ENCODE peak calls at places on chromosomes 7 and 10, in five cellular contexts. A, H, K, L and U are unnamed samples.
A peak's percentile ranks its signal among the peaks of the same experiment; 100 is the strongest.

GRCh38 chr10:90020506-90020905 is 319.1 kb downstream of the KIF20B start:
- DNase-seq in A (no peak), H (no peak), K (no peak), L (no peak), U (no peak)

GRCh38 chr7:45187946-45188411 is 30.4 kb downstream of the RAMP3 start:
- DNase-seq in A (no peak), H (no peak), K (no peak), L (no peak), U (no peak)

GRCh38 chr10:51445587-51445986 is 253.8 kb downstream of the CSTF2T start:
- DNase-seq in A (no peak), H (no peak), K (no peak), L (no peak), U (no peak)

GRCh38 chr10:122674781-122675180 is 24.9 kb downstream of the C10orf120 start:
- DNase-seq in A (no peak), H (no peak), K (no peak), L (no peak), U (no peak)

GRCh38 chr7:81812514-81813472 is 42.9 kb upstream of the HGF start:
- DNase-seq in A (no peak), H (no peak), K (no peak), L (no peak), U (no peak)

GRCh38 chr10:106577266-106577665 is 587.2 kb downstream of the SORCS1 start:
- DNase-seq in A (no peak), H (no peak), K (no peak), L (no peak), U (peak; percentile 17)

GRCh38 chr10:108427081-108427480 is 1262.6 kb upstream of the SORCS1 start:
- DNase-seq in A (no peak), H (no peak), K (no peak), L (no peak), U (no peak)

GRCh38 chr7:2191026-2191425 is 41.7 kb downstream of the MAD1L1 start:
- DNase-seq in A (no peak), H (no peak), K (no peak), L (no peak), U (no peak)

GRCh38 chr10:30645340-30645827 is 15.8 kb upstream of the LYZL2 start:
- DNase-seq in A (no peak), H (no peak), K (peak; percentile 77), L (no peak), U (no peak)

GRCh38 chr10:120460776-120461175 is 3.7 kb downstream of the PLPP4 start:
- DNase-seq in A (no peak), H (no peak), K (peak; percentile 91), L (peak; percentile 9), U (no peak)

GRCh38 chr7:28808786-28809533 is 149.2 kb downstream of the TRIL start:
- DNase-seq in A (no peak), H (no peak), K (no peak), L (peak; percentile 22), U (no peak)

GRCh38 chr7:157479326-157479725 is 142.5 kb downstream of the DNAJB6 start:
- DNase-seq in A (no peak), H (no peak), K (no peak), L (no peak), U (no peak)

GRCh38 chr7:47326808-47327207 is 255.1 kb downstream of the TNS3 start:
- DNase-seq in A (no peak), H (no peak), K (no peak), L (no peak), U (no peak)

GRCh38 chr7:124480074-124480820 is 285.3 kb downstream of the GPR37 start:
- DNase-seq in A (no peak), H (no peak), K (no peak), L (no peak), U (no peak)

GRCh38 chr10:62130948-62131347 is 137.7 kb downstream of the RTKN2 start:
- DNase-seq in A (no peak), H (no peak), K (peak; percentile 99), L (no peak), U (no peak)

DNA sequence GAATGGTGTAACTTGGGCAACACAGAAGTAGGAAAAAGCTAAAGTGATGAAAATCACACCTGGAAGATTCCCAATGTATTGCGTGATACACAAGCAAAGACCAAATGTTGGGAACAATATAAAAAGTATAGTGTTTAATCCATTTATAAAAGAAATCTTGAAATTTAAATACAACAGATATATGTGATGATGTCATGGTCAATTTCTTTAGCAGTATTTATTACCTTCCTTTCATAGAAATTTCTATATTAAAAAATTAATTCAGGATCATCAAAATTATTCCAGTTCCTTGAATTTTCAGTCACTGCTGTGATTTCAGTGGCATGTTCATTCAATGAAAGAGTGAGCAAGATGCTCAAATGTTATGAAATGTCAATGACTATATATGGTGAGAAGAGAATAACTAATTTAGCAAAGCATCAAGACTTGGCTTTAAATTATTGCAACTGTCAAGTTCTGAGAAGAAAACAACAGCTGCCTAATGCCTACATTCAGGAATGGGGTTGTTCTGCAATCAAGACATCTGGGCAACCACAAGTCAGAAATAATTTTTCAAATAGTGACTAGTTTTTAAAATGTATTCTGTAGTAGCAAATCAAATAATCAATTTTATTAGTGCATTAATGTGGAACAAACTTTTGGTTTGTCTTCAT is 308.8 kb downstream of the SEMA3D start:
- DNase-seq in A (no peak), H (no peak), K (no peak), L (no peak), U (no peak)
- H3K4me3 ChIP-seq in A (no peak overlapping the region), H (no peak overlapping the region), K (no peak overlapping the region), L (peak overlapping the region; percentile 77), U (no peak overlapping the region)

GRCh38 chr7:18508441-18509427 is 13.2 kb downstream of the HDAC9 start:
- DNase-seq in A (no peak), H (peak; percentile 23), K (peak; percentile 93), L (no peak), U (peak; percentile 12)
- TF ChIP-seq POLR2A in A (peak; percentile 18), H (no peak), K (no peak), L (no peak), U (no peak)

DNA sequence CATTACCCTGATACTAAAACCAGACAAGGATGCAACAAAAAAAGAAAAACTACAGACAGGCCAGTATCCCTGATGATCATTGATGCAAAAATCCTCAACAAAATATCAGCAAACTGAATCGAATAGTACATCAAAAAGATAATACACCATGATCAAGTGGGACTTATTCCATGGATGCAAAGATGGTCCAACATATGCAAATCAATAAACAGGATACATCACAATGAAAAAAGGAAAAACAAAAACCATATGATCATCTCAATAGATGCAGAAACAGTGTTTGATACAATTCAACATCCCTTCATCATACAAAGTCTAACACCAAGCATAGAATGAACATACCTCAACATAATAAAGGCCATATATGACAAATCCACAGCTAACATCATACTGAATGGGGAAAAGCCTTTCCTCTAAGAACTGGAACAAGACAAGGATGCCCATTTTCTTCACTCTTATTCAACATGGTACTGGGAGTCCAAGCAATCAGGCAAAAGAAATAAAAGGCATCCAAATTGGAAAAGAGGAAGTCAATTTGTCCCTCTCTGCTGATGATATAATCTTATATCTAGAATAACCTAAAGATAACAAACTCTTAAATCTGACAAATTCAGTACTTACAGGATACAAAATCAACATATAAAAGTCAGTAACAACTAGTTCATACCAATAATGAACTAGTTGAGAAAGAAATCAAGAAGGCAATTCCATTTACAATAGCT is 48.8 kb upstream of the ASAH2 start:
- DNase-seq in A (no peak), H (no peak), K (no peak), L (no peak), U (no peak)
- TF ChIP-seq MYC in A (no peak), H (no peak), K (no peak), L (no peak), U (no peak)

GRCh38 chr10:28925154-28925663 is 247.9 kb downstream of the BAMBI start:
- DNase-seq in A (no peak), H (no peak), K (no peak), L (no peak), U (no peak)
- H3K4me3 ChIP-seq in A (no peak overlapping the region), H (no peak overlapping the region), K (no peak overlapping the region), L (no peak overlapping the region), U (no peak overlapping the region)

GRCh38 chr10:43362191-43362839 is 9.1 kb upstream of the FXYD4 start:
- DNase-seq in A (peak; percentile 75), H (peak; percentile 86), K (peak; percentile 81), L (no peak), U (peak; percentile 93)
- TF ChIP-seq POLR2A in A (peak; percentile 75), H (peak; percentile 40), K (no peak), L (no peak), U (no peak)

DNA sequence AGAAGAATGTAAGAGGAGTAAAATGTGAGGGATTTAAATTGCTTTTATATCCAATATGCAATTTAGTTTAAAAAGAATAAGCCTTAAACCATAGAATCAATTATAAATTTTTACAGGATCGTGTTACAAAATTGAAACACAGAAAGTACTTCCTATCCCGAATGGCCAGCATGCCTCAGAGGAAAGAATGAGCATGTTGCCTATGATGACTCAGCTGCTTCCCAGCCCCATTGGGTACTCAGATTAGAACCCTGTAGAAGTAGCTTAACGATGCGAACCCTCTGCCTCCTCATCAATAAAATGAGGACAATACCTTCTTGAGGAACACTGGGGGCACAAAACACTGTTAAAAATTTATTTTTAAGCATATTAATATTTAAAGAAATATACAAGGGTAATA is 113.4 kb upstream of the CDK1 start:
- DNase-seq in A (no peak), H (no peak), K (no peak), L (no peak), U (no peak)
- TF ChIP-seq MYC in A (no peak), H (no peak), K (no peak), L (no peak), U (no peak)